ENCODE peak calls at places on chromosomes 11 and 22, in five cellular contexts. A is OCI-LY7; N is SJSA1; O is activated naive CD4-positive, alpha-beta T cell treated with anti-CD3 and anti-CD28 coated beads, Interleukin-2, amount 50 U/mL, for 72 hours; M is NCI-H187 treated with DMSO at 0.1 percent for 48 hours. Y is an unnamed sample.
A peak's percentile ranks its signal among the peaks of the same experiment; 100 is the strongest.

GRCh38 chr22:21593406-21594232 is 26.1 kb downstream of the UBE2L3 start:
- DNase-seq in A (no peak), N (no peak), O (no peak), M (no peak), Y (no peak)

GRCh38 chr11:134475951-134476350 is 63.9 kb upstream of the B3GAT1 start:
- DNase-seq in A (no peak), N (no peak), O (no peak), M (no peak), Y (no peak)

GRCh38 chr22:37316875-37317371 is 34.6 kb downstream of the CYTH4 start:
- DNase-seq in A (peak; percentile 84), N (peak; percentile 82), O (peak; percentile 77), M (no peak), Y (peak; percentile 87)

GRCh38 chr22:26756675-26757293 is 99.4 kb downstream of the MIAT start:
- DNase-seq in A (no peak), N (peak; percentile 65), O (no peak), M (no peak), Y (peak; percentile 52)

GRCh38 chr22:40176921-40177737 is 596 bp upstream of the TNRC6B start:
- DNase-seq in A (peak; percentile 68), N (peak; percentile 77), O (peak; percentile 71), M (no peak), Y (peak; percentile 83)

GRCh38 chr22:29716814-29717213 is 3.0 kb upstream of the CABP7 start:
- DNase-seq in A (peak; percentile 42), N (peak; percentile 69), O (no peak), M (no peak), Y (peak; percentile 54)

GRCh38 chr11:65559951-65560537 is 1.9 kb upstream of the LTBP3 start:
- DNase-seq in A (no peak), N (peak; percentile 88), O (no peak), M (no peak), Y (no peak)

GRCh38 chr11:22599458-22599857 is 26.2 kb downstream of the FANCF start:
- DNase-seq in A (no peak), N (no peak), O (no peak), M (no peak), Y (peak; percentile 18)

GRCh38 chr11:95917188-95918036 is 6.5 kb downstream of the MTMR2 start:
- DNase-seq in A (no peak), N (no peak), O (no peak), M (no peak), Y (no peak)

GRCh38 chr11:131038597-131038996 is 122.3 kb upstream of the SNX19 start:
- DNase-seq in A (peak; percentile 18), N (no peak), O (no peak), M (no peak), Y (peak; percentile 26)

GRCh38 chr22:29457730-29458129 is 19.3 kb downstream of the RFPL1 start:
- DNase-seq in A (peak; percentile 52), N (no peak), O (no peak), M (peak; percentile 7), Y (peak; percentile 70)

GRCh38 chr11:31802990-31803812 is 7.9 kb downstream of the PAX6 start:
- DNase-seq in A (no peak), N (no peak), O (no peak), M (no peak), Y (peak; percentile 32)

GRCh38 chr11:16785520-16786128 is 47.2 kb downstream of the C11orf58 start:
- DNase-seq in A (peak; percentile 59), N (peak; percentile 76), O (no peak), M (no peak), Y (peak; percentile 73)

GRCh38 chr11:106186630-106187029 is 109.2 kb downstream of the AASDHPPT start:
- DNase-seq in A (no peak), N (no peak), O (no peak), M (no peak), Y (no peak)

GRCh38 chr11:101914349-101914736 is 467 bp upstream of the CEP126 start:
- DNase-seq in A (no peak), N (no peak), O (no peak), M (no peak), Y (no peak)

GRCh38 chr22:23176645-23177027 is 3.7 kb upstream of the BCR start:
- DNase-seq in A (no peak), N (no peak), O (no peak), M (no peak), Y (peak; percentile 83)

GRCh38 chr11:22461626-22462025 is 123.4 kb downstream of the SLC17A6 start:
- DNase-seq in A (no peak), N (no peak), O (no peak), M (no peak), Y (no peak)

GRCh38 chr11:63610604-63611394 is 3.4 kb downstream of the PLAAT3 start:
- DNase-seq in A (no peak), N (peak; percentile 83), O (no peak), M (peak; percentile 48), Y (no peak)

GRCh38 chr11:96145163-96145585 is 197.8 kb downstream of the MAML2 start:
- DNase-seq in A (no peak), N (no peak), O (no peak), M (no peak), Y (no peak)

GRCh38 chr11:8766043-8766992 is 83.7 kb downstream of the RPL27A start:
- DNase-seq in A (no peak), N (no peak), O (no peak), M (no peak), Y (no peak)

GRCh38 chr22:29079218-29079901 is 6.5 kb downstream of the KREMEN1 start:
- DNase-seq in A (no peak), N (no peak), O (no peak), M (peak; percentile 40), Y (no peak)

GRCh38 chr11:11332141-11332710 is 20.8 kb downstream of the CSNK2A3 start:
- DNase-seq in A (no peak), N (no peak), O (no peak), M (no peak), Y (no peak)

GRCh38 chr11:93100211-93100610 is 97.6 kb downstream of the SLC36A4 start:
- DNase-seq in A (no peak), N (no peak), O (no peak), M (no peak), Y (no peak)

Y was measured in GM12865.